ENCODE peak calls at places on chromosome 15, in seven cellular contexts. V is mammary epithelial cell, Z is PC-9, C is fibroblast of lung, A is HCT116, Q is hepatocyte, J is HepG2. W is an unnamed sample.

GRCh38 chr15:78206326-78207109 is 27.8 kb downstream of the ACSBG1 start:
- DNase-seq in V (no peak), Z (peak), C (no peak), A (no peak), Q (peak), J (no peak), W (no peak)

GRCh38 chr15:90099868-90100854 is 2.1 kb downstream of the IDH2 start:
- DNase-seq in V (peak), Z (peak), C (no peak), A (no peak), Q (no peak), J (peak), W (no peak)

GRCh38 chr15:65862682-65863081 is 6.6 kb upstream of the RAB11A start:
- DNase-seq in V (peak), Z (peak), C (peak), A (peak), Q (peak), J (peak), W (no peak)

GRCh38 chr15:98397411-98397810 is 250.9 kb upstream of the IGF1R start:
- DNase-seq in V (no peak), Z (no peak), C (no peak), A (no peak), Q (no peak), J (no peak), W (no peak)

GRCh38 chr15:40274350-40275274 is 8.3 kb downstream of the ANKRD63 start:
- DNase-seq in V (peak), Z (peak), C (peak), A (peak), Q (peak), J (peak), W (peak)

GRCh38 chr15:80645494-80646065 is 49.5 kb upstream of the ABHD17C start:
- DNase-seq in V (no peak), Z (no peak), C (no peak), A (no peak), Q (no peak), J (no peak), W (no peak)

GRCh38 chr15:58401991-58402649 is 29.7 kb upstream of the LIPC start:
- DNase-seq in V (peak), Z (no peak), C (peak), A (no peak), Q (peak), J (no peak), W (no peak)

GRCh38 chr15:67831363-67831762 is 6.1 kb downstream of the SKOR1 start:
- DNase-seq in V (no peak), Z (no peak), C (no peak), A (no peak), Q (no peak), J (no peak), W (no peak)

GRCh38 chr15:45790325-45790943 is 155.6 kb downstream of the SQOR start:
- DNase-seq in V (peak), Z (no peak), C (peak), A (peak), Q (peak), J (peak), W (no peak)

GRCh38 chr15:90890839-90891238 is 6.5 kb downstream of the FES start:
- DNase-seq in V (no peak), Z (no peak), C (no peak), A (no peak), Q (no peak), J (no peak), W (no peak)

GRCh38 chr15:75153084-75153483 is 48.6 kb upstream of the C15orf39 start:
- DNase-seq in V (no peak), Z (no peak), C (peak), A (peak), Q (no peak), J (peak), W (no peak)

GRCh38 chr15:64911317-64912186 is at the start of gene ANKDD1A:
- DNase-seq in V (peak), Z (peak), C (peak), A (peak), Q (peak), J (no peak), W (no peak)

GRCh38 chr15:72276326-72276700 is 4.0 kb upstream of the PARP6 start:
- DNase-seq in V (no peak), Z (no peak), C (no peak), A (no peak), Q (no peak), J (no peak), W (no peak)

GRCh38 chr15:96326551-96327154 is 3.8 kb upstream of the NR2F2 start:
- DNase-seq in V (peak), Z (peak), C (peak), A (no peak), Q (peak), J (no peak), W (no peak)

GRCh38 chr15:77577350-77577749 is 55.4 kb downstream of the LINGO1 start:
- DNase-seq in V (no peak), Z (no peak), C (no peak), A (no peak), Q (no peak), J (no peak), W (no peak)

GRCh38 chr15:35723852-35724251 is 177.9 kb upstream of the DPH6 start:
- DNase-seq in V (no peak), Z (no peak), C (no peak), A (no peak), Q (no peak), J (no peak), W (no peak)

GRCh38 chr15:32861741-32862140 is 143.9 kb downstream of the GREM1 start:
- DNase-seq in V (peak), Z (no peak), C (peak), A (no peak), Q (peak), J (no peak), W (no peak)

GRCh38 chr15:101827257-101827656 is 15.3 kb downstream of the OR4F15 start:
- DNase-seq in V (no peak), Z (no peak), C (peak), A (no peak), Q (no peak), J (no peak), W (no peak)

GRCh38 chr15:98776607-98777281 is 128.4 kb downstream of the IGF1R start:
- DNase-seq in V (peak), Z (no peak), C (peak), A (no peak), Q (peak), J (peak), W (peak)

GRCh38 chr15:85504739-85505676 is 124.6 kb downstream of the AKAP13 start:
- DNase-seq in V (peak), Z (peak), C (peak), A (peak), Q (peak), J (peak), W (no peak)

GRCh38 chr15:58260911-58261267 is 122.7 kb downstream of the AQP9 start:
- DNase-seq in V (peak), Z (peak), C (peak), A (no peak), Q (no peak), J (no peak), W (no peak)

GRCh38 chr15:41559489-41560177 is 621 bp downstream of the TYRO3 start:
- DNase-seq in V (no peak), Z (peak), C (no peak), A (no peak), Q (peak), J (no peak), W (no peak)

GRCh38 chr15:70492240-70493177 is 270.8 kb downstream of the UACA start:
- DNase-seq in V (peak), Z (peak), C (peak), A (no peak), Q (peak), J (no peak), W (no peak)

GRCh38 chr15:67175643-67176071 is 78.8 kb downstream of the AAGAB start:
- DNase-seq in V (no peak), Z (no peak), C (peak), A (no peak), Q (peak), J (no peak), W (peak)

GRCh38 chr15:80052597-80053304 is 6.7 kb upstream of the ZFAND6 start:
- DNase-seq in V (no peak), Z (no peak), C (no peak), A (no peak), Q (no peak), J (no peak), W (no peak)

GRCh38 chr15:56528136-56528535 is 63.2 kb upstream of the MNS1 start:
- DNase-seq in V (no peak), Z (no peak), C (peak), A (no peak), Q (no peak), J (no peak), W (no peak)

GRCh38 chr15:74995779-74996765 is 709 bp downstream of the SCAMP5 start:
- DNase-seq in V (no peak), Z (no peak), C (no peak), A (no peak), Q (peak), J (peak), W (no peak)

GRCh38 chr15:80977627-80978036 is 12.0 kb downstream of the MESD start:
- DNase-seq in V (no peak), Z (no peak), C (peak), A (no peak), Q (peak), J (peak), W (no peak)

GRCh38 chr15:74978077-74978476 is 17.3 kb upstream of the SCAMP5 start:
- DNase-seq in V (no peak), Z (no peak), C (no peak), A (no peak), Q (no peak), J (no peak), W (no peak)

GRCh38 chr15:31100738-31101137 is 787 bp downstream of the TRPM1 start:
- DNase-seq in V (no peak), Z (no peak), C (no peak), A (no peak), Q (no peak), J (no peak), W (no peak)

GRCh38 chr15:28915041-28915810 is 29.5 kb downstream of the APBA2 start:
- DNase-seq in V (no peak), Z (no peak), C (no peak), A (no peak), Q (no peak), J (no peak), W (no peak)

GRCh38 chr15:75721923-75722870 is 9.5 kb upstream of the CSPG4 start:
- DNase-seq in V (no peak), Z (no peak), C (no peak), A (no peak), Q (no peak), J (no peak), W (no peak)

GRCh38 chr15:99916668-99917223 is 183.5 kb upstream of the LYSMD4 start:
- DNase-seq in V (no peak), Z (no peak), C (no peak), A (no peak), Q (no peak), J (no peak), W (no peak)

GRCh38 chr15:60004019-60004845 is at the start of gene FOXB1:
- DNase-seq in V (no peak), Z (peak), C (no peak), A (no peak), Q (peak), J (no peak), W (no peak)
- TF ChIP-seq EZH2 in V (peak), Z (no peak), C (peak), A (no peak), Q (peak), J (no peak), W (no peak)

GRCh38 chr15:37880009-37880834 is 54.2 kb upstream of the TMCO5A start:
- DNase-seq in V (peak), Z (peak), C (peak), A (peak), Q (peak), J (peak), W (no peak)
- TF ChIP-seq EZH2 in V (no peak), Z (no peak), C (no peak), A (no peak), Q (no peak), J (no peak), W (no peak)

DNA sequence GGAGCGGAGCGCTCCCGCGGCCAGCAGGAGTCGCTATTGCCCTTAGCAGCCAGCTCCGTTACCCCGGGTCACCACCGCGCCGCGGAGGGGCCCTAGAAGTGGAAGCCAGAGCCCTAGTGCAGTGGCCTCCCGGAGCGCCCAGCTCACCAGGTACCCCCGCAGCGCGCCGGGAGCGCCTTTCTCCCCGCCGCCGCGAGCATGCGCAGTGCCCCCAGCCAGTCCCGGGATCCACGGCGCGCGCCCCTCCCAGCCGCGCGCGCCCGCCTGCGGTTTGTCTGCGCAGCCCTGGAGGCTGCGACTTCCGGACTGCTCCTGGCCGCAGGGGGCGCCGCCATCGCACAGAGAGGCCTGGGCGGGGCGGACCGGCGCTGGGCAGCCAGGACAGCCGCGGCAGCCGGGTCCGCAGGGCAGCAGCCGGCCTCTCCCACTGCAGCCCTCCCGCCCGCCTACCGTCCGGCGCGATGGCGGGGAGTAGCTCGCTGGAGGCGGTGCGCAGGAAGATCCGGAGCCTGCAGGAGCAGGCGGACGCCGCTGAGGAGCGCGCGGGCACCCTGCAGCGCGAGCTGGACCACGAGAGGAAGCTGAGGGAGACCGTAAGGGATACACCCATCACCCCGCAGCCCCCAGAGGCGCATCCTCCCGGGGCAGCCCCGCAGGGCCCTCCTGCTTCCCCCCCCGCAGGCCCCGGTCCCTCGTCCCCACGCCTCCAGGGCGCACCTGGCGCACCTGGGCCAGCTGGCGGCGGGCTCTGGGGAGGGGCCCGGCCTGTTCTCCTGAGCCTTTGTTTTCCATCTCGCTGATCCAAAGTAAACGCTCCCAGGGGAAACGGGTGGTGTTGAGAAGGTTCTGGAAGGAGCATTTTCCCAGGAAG is 5.8 kb downstream of the TPM1 start:
- DNase-seq in V (peak), Z (peak), C (peak), A (peak), Q (peak), J (peak), W (peak)
- TF ChIP-seq EZH2 in V (no peak), Z (no peak), C (no peak), A (no peak), Q (no peak), J (no peak), W (no peak)

GRCh38 chr15:83670628-83671027 is 16.7 kb downstream of the ADAMTSL3 start:
- DNase-seq in V (no peak), Z (no peak), C (no peak), A (no peak), Q (no peak), J (no peak), W (no peak)
- TF ChIP-seq EZH2 in V (no peak), Z (no peak), C (no peak), A (no peak), Q (no peak), J (no peak), W (no peak)

GRCh38 chr15:73370151-73370550 is 1.4 kb upstream of the HCN4 start:
- DNase-seq in V (no peak), Z (no peak), C (no peak), A (no peak), Q (no peak), J (no peak), W (no peak)
- TF ChIP-seq EZH2 in V (no peak), Z (no peak), C (no peak), A (no peak), Q (no peak), J (no peak), W (no peak)

DNA sequence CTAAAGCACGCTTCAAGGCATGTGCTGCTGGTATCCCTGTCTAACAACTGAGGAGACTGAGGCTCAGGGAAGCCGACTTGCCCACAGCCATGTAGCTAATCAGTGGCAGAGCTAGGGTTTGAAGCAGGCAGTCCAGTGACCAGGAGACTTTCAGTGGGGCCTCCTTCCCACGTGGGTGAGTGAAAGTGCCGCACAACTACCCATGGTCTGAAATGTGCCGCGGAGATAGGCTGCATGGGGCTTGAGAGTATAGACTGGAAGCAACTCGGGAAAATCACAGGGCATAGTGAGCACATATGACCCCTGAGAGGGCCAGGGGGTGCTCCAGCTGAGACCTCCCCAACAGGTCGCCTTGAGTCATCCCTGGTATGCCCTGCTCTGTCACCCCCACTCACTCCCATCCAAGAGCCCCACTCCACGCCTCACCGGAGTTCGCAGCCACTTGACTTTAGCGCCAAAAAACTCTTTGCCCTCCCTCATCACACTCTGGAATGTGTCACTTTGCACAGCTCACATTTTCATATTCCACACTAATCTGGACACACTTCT is 19.1 kb downstream of the FAM174B start:
- DNase-seq in V (no peak), Z (no peak), C (no peak), A (no peak), Q (no peak), J (no peak), W (no peak)
- TF ChIP-seq EZH2 in V (no peak), Z (no peak), C (no peak), A (no peak), Q (no peak), J (no peak), W (no peak)

GRCh38 chr15:34367128-34368081 is at the start of gene LPCAT4:
- DNase-seq in V (peak), Z (peak), C (peak), A (peak), Q (peak), J (peak), W (peak)
- TF ChIP-seq EZH2 in V (no peak), Z (no peak), C (no peak), A (no peak), Q (no peak), J (no peak), W (no peak)

GRCh38 chr15:52805351-52806283 is 15.5 kb upstream of the ONECUT1 start:
- DNase-seq in V (no peak), Z (no peak), C (no peak), A (no peak), Q (no peak), J (no peak), W (no peak)
- TF ChIP-seq EZH2 in V (peak), Z (no peak), C (peak), A (no peak), Q (peak), J (no peak), W (no peak)

GRCh38 chr15:59997070-59997701 is 6.9 kb upstream of the FOXB1 start:
- DNase-seq in V (peak), Z (peak), C (no peak), A (no peak), Q (no peak), J (no peak), W (no peak)
- TF ChIP-seq EZH2 in V (no peak), Z (no peak), C (no peak), A (no peak), Q (peak), J (peak), W (no peak)